ENCODE peak calls at places on chromosomes 16 and 17, in nine cellular contexts. G is CD4-positive, alpha-beta T cell; D is ovary; P is H9; Z is substantia nigra; X is dorsolateral prefrontal cortex; H is sigmoid colon; Q is adrenal gland; B is cardiac muscle cell. J is an unnamed sample.

GRCh38 chr16:82880361-82880760 is 253.6 kb downstream of the CDH13 start:
- DNase-seq in D (no peak), Z (no peak), P (no peak), H (no peak), G (no peak), X (no peak), Q (no peak), B (no peak), J (no peak)

GRCh38 chr16:666572-666971 is 1.4 kb upstream of the RHOT2 start:
- DNase-seq in Z (no peak), Q (no peak), P (no peak), B (no peak), D (no peak), X (no peak), H (no peak), G (no peak), J (no peak)

GRCh38 chr16:3246002-3246401 is 10.4 kb downstream of the MEFV start:
- DNase-seq in H (no peak), D (no peak), P (no peak), Q (no peak), X (no peak), B (no peak), G (no peak), Z (no peak), J (no peak)

GRCh38 chr16:68190099-68190498 is 45.8 kb downstream of the ESRP2 start:
- DNase-seq in P (no peak), Q (no peak), X (no peak), D (no peak), B (no peak), Z (no peak), H (no peak), G (no peak), J (no peak)

GRCh38 chr17:73308017-73308823 is 3.6 kb downstream of the CDC42EP4 start:
- DNase-seq in H (peak; percentile 92), P (no peak), Q (peak; percentile 98), B (peak; percentile 97), X (no peak), D (peak; percentile 88), G (no peak), Z (no peak), J (peak; percentile 90)

GRCh38 chr16:66266436-66267286 is 99.8 kb upstream of the CDH5 start:
- DNase-seq in D (peak; percentile 76), G (no peak), X (no peak), B (peak; percentile 95), Z (no peak), H (peak; percentile 86), Q (peak; percentile 48), P (peak; percentile 42), J (peak; percentile 76)

GRCh38 chr17:75877752-75878173 is 618 bp downstream of the TRIM47 start:
- DNase-seq in G (peak; percentile 59), Q (peak; percentile 77), X (peak; percentile 58), H (peak; percentile 88), B (peak; percentile 78), Z (peak; percentile 60), D (peak; percentile 77), P (peak; percentile 85), J (peak; percentile 92)

GRCh38 chr16:51326131-51326856 is 175.2 kb upstream of the SALL1 start:
- DNase-seq in G (no peak), X (no peak), D (no peak), P (no peak), Q (no peak), B (peak; percentile 78), H (no peak), Z (no peak), J (no peak)

GRCh38 chr16:77307764-77308561 is 108.8 kb downstream of the SYCE1L start:
- DNase-seq in Z (no peak), G (no peak), B (peak; percentile 70), P (no peak), D (no peak), X (no peak), H (no peak), Q (no peak), J (no peak)

GRCh38 chr16:67697407-67697806 is 21.7 kb downstream of the GFOD2 start:
- DNase-seq in B (no peak), H (peak; percentile 7), X (no peak), D (no peak), Z (no peak), P (no peak), Q (no peak), G (no peak), J (no peak)

GRCh38 chr16:2339521-2340484 is 725 bp downstream of the ABCA3 start:
- DNase-seq in D (peak; percentile 67), G (peak; percentile 20), P (peak; percentile 63), Q (peak; percentile 80), H (peak; percentile 83), B (peak; percentile 12), Z (peak; percentile 59), X (peak; percentile 66), J (peak; percentile 91)

GRCh38 chr16:65905326-65905725 is 461.2 kb upstream of the CDH5 start:
- DNase-seq in Q (no peak), P (no peak), H (no peak), G (no peak), B (no peak), X (no peak), D (no peak), Z (no peak), J (no peak)

GRCh38 chr16:1494129-1494640 is 1.0 kb downstream of the TELO2 start:
- DNase-seq in Q (peak; percentile 85), G (no peak), P (peak; percentile 54), B (peak; percentile 88), D (no peak), H (peak; percentile 81), X (no peak), Z (no peak), J (peak; percentile 83)

GRCh38 chr17:40442392-40443195 is 656 bp upstream of the IGFBP4 start:
- DNase-seq in G (no peak), P (peak; percentile 67), D (no peak), Z (no peak), X (peak; percentile 8), B (no peak), H (peak; percentile 84), Q (no peak), J (peak; percentile 87)

GRCh38 chr17:44304651-44305050 is 3.8 kb upstream of the RUNDC3A start:
- DNase-seq in B (no peak), H (no peak), P (no peak), Q (no peak), G (no peak), D (no peak), X (no peak), Z (no peak), J (no peak)

GRCh38 chr17:37490638-37491614 is 1.2 kb downstream of the DUSP14 start:
- DNase-seq in Z (no peak), G (no peak), H (peak; percentile 85), D (peak; percentile 60), B (peak; percentile 84), P (peak; percentile 81), Q (peak; percentile 89), X (peak; percentile 54), J (peak; percentile 65)

GRCh38 chr17:29046440-29046839 is 3.5 kb downstream of the PIPOX start:
- DNase-seq in P (no peak), Q (no peak), X (no peak), D (no peak), B (peak; percentile 30), H (no peak), Z (no peak), G (no peak), J (no peak)

GRCh38 chr17:29050176-29050575 is 7.2 kb downstream of the PIPOX start:
- DNase-seq in Q (no peak), B (no peak), P (no peak), H (no peak), G (no peak), Z (no peak), D (no peak), X (no peak), J (no peak)

GRCh38 chr17:29051194-29051593 is 8.3 kb downstream of the PIPOX start:
- DNase-seq in G (no peak), Z (no peak), B (no peak), Q (no peak), D (no peak), H (no peak), X (no peak), P (no peak), J (no peak)

GRCh38 chr17:29049541-29050150 is 6.7 kb downstream of the PIPOX start:
- DNase-seq in X (no peak), D (no peak), H (no peak), Q (no peak), B (peak; percentile 43), Z (no peak), G (no peak), P (no peak), J (no peak)

GRCh38 chr17:29048440-29049360 is 5.8 kb downstream of the PIPOX start:
- DNase-seq in X (no peak), B (no peak), Z (no peak), P (no peak), G (no peak), Q (peak; percentile 94), H (no peak), D (no peak), J (no peak)
- H3K27ac ChIP-seq in X (no peak overlapping the region), B (no peak overlapping the region), Z (no peak overlapping the region), P (no peak overlapping the region), G (no peak overlapping the region), Q (no peak overlapping the region), H (no peak overlapping the region), D (no peak overlapping the region), J (no peak overlapping the region)

DNA sequence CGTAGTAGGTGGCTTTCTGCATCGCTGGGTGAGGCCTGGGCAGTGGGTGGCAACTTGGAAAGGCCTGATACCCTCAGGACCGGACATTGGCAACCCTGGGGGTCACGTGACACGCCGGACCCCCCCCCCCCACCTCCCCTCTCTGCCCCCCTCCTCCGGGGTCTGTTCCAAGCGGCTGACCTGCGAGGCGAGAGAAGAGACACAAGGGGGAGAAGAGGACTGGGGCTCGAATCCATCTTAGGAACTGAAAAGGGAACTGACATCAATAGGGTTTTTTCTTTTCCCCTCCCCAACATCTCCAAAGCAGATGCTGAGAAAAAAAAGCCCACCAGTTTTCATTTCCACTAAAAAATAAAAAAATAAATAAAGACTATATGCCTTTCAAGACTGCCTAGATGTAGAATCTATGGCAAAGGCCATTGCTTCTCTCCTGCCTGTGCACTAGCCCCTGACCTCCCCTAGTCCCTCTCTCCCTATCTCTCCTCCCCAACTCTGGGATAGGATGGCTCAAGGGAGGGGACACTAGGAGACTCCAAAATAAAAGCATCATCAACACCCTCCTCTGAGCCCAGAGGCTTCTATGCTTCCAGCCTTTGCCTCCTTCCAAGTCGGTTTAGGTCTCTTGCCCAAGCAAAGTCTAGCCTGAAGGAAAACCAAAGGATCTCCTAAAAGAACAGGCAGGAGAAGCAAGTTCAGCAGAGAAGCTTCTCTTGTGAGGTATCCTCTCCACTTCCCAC is 7.7 kb upstream of the HOXB2 start:
- DNase-seq in Q (no peak), H (peak; percentile 81), D (no peak), Z (no peak), P (peak; percentile 77), G (no peak), B (no peak), X (no peak), J (no peak)
- H3K27ac ChIP-seq in Q (no peak overlapping the region), H (peak overlapping the region; percentile 94), D (no peak overlapping the region), Z (no peak overlapping the region), P (no peak overlapping the region), G (no peak overlapping the region), B (peak overlapping the region; percentile 91), X (no peak overlapping the region), J (no peak overlapping the region)

GRCh38 chr16:49564577-49565224 is 191.1 kb downstream of the C16orf78 start:
- DNase-seq in X (no peak), Z (no peak), B (peak; percentile 17), P (no peak), G (no peak), Q (no peak), D (no peak), H (no peak), J (no peak)
- H3K27ac ChIP-seq in X (no peak overlapping the region), Z (no peak overlapping the region), B (no peak overlapping the region), P (no peak overlapping the region), G (no peak overlapping the region), Q (no peak overlapping the region), D (no peak overlapping the region), H (peak overlapping the region; percentile 5), J (no peak overlapping the region)

GRCh38 chr17:17419621-17420020 is 57.2 kb upstream of the MED9 start:
- DNase-seq in D (no peak), Q (no peak), P (no peak), G (no peak), X (peak; percentile 48), H (peak; percentile 69), B (peak; percentile 23), Z (no peak), J (no peak)
- H3K27ac ChIP-seq in D (no peak overlapping the region), Q (no peak overlapping the region), P (no peak overlapping the region), G (no peak overlapping the region), X (peak overlapping the region; percentile 75), H (peak overlapping the region; percentile 38), B (no peak overlapping the region), Z (peak overlapping the region; percentile 24), J (no peak overlapping the region)